ENCODE peak calls at places on chromosome 22, in eight cellular contexts. One of them, this sample, is unnamed.

GRCh38 chr22:31630331-31631329 is 31.4 kb downstream of the PISD start:
- DNase-seq in transverse colon: peak
- DNase-seq in SJSA1: peak
- DNase-seq in trophoblast cell: peak
- DNase-seq in stomach: peak
- DNase-seq in heart left ventricle: peak
- DNase-seq in upper lobe of right lung: peak
- DNase-seq in naive thymus-derived CD4-positive, alpha-beta T cell: peak
- DNase-seq in this sample: peak

GRCh38 chr22:24305260-24305692 is 34.6 kb downstream of the SPECC1L start:
- DNase-seq in transverse colon: no peak
- DNase-seq in SJSA1: no peak
- DNase-seq in trophoblast cell: no peak
- DNase-seq in stomach: no peak
- DNase-seq in heart left ventricle: no peak
- DNase-seq in upper lobe of right lung: no peak
- DNase-seq in naive thymus-derived CD4-positive, alpha-beta T cell: no peak
- DNase-seq in this sample: no peak

GRCh38 chr22:31556627-31557203 is 60.4 kb downstream of the SFI1 start:
- DNase-seq in transverse colon: no peak
- DNase-seq in SJSA1: no peak
- DNase-seq in trophoblast cell: no peak
- DNase-seq in stomach: no peak
- DNase-seq in heart left ventricle: no peak
- DNase-seq in upper lobe of right lung: no peak
- DNase-seq in naive thymus-derived CD4-positive, alpha-beta T cell: no peak
- DNase-seq in this sample: no peak

GRCh38 chr22:31332010-31332409 is 14.1 kb downstream of the PATZ1 start:
- DNase-seq in transverse colon: no peak
- DNase-seq in SJSA1: no peak
- DNase-seq in trophoblast cell: no peak
- DNase-seq in stomach: no peak
- DNase-seq in heart left ventricle: no peak
- DNase-seq in upper lobe of right lung: no peak
- DNase-seq in naive thymus-derived CD4-positive, alpha-beta T cell: no peak
- DNase-seq in this sample: no peak

GRCh38 chr22:35219012-35219411 is 38.3 kb upstream of the HMGXB4 start:
- DNase-seq in transverse colon: no peak
- DNase-seq in SJSA1: no peak
- DNase-seq in trophoblast cell: peak
- DNase-seq in stomach: no peak
- DNase-seq in heart left ventricle: no peak
- DNase-seq in upper lobe of right lung: no peak
- DNase-seq in naive thymus-derived CD4-positive, alpha-beta T cell: no peak
- DNase-seq in this sample: no peak

GRCh38 chr22:27128461-27129080 is 471.2 kb downstream of the MIAT start:
- DNase-seq in transverse colon: no peak
- DNase-seq in SJSA1: no peak
- DNase-seq in trophoblast cell: no peak
- DNase-seq in stomach: no peak
- DNase-seq in heart left ventricle: no peak
- DNase-seq in upper lobe of right lung: no peak
- DNase-seq in naive thymus-derived CD4-positive, alpha-beta T cell: no peak
- DNase-seq in this sample: no peak

GRCh38 chr22:27153386-27153785 is 496.0 kb downstream of the MIAT start:
- DNase-seq in transverse colon: no peak
- DNase-seq in SJSA1: no peak
- DNase-seq in trophoblast cell: no peak
- DNase-seq in stomach: no peak
- DNase-seq in heart left ventricle: no peak
- DNase-seq in upper lobe of right lung: no peak
- DNase-seq in naive thymus-derived CD4-positive, alpha-beta T cell: no peak
- DNase-seq in this sample: no peak

GRCh38 chr22:31243339-31244043 is 31.4 kb downstream of the LIMK2 start:
- DNase-seq in transverse colon: no peak
- DNase-seq in SJSA1: peak
- DNase-seq in trophoblast cell: peak
- DNase-seq in stomach: no peak
- DNase-seq in heart left ventricle: no peak
- DNase-seq in upper lobe of right lung: no peak
- DNase-seq in naive thymus-derived CD4-positive, alpha-beta T cell: no peak
- DNase-seq in this sample: no peak

GRCh38 chr22:30219049-30219448 is 27.5 kb downstream of the LIF start:
- DNase-seq in transverse colon: no peak
- DNase-seq in SJSA1: no peak
- DNase-seq in trophoblast cell: peak
- DNase-seq in stomach: no peak
- DNase-seq in heart left ventricle: no peak
- DNase-seq in upper lobe of right lung: no peak
- DNase-seq in naive thymus-derived CD4-positive, alpha-beta T cell: no peak
- DNase-seq in this sample: no peak

GRCh38 chr22:44286673-44287072 is 26.1 kb downstream of the SHISAL1 start:
- DNase-seq in transverse colon: no peak
- DNase-seq in SJSA1: no peak
- DNase-seq in trophoblast cell: no peak
- DNase-seq in stomach: no peak
- DNase-seq in heart left ventricle: peak
- DNase-seq in upper lobe of right lung: no peak
- DNase-seq in naive thymus-derived CD4-positive, alpha-beta T cell: no peak
- DNase-seq in this sample: no peak

GRCh38 chr22:19105867-19106802 is 16.1 kb downstream of the DGCR2 start:
- DNase-seq in transverse colon: no peak
- DNase-seq in SJSA1: no peak
- DNase-seq in trophoblast cell: no peak
- DNase-seq in stomach: no peak
- DNase-seq in heart left ventricle: no peak
- DNase-seq in upper lobe of right lung: peak
- DNase-seq in naive thymus-derived CD4-positive, alpha-beta T cell: peak
- DNase-seq in this sample: no peak

GRCh38 chr22:48704335-48704734 is 1123.3 kb downstream of the BRD1 start:
- DNase-seq in transverse colon: no peak
- DNase-seq in SJSA1: no peak
- DNase-seq in trophoblast cell: no peak
- DNase-seq in stomach: no peak
- DNase-seq in heart left ventricle: no peak
- DNase-seq in upper lobe of right lung: peak
- DNase-seq in naive thymus-derived CD4-positive, alpha-beta T cell: no peak
- DNase-seq in this sample: no peak

GRCh38 chr22:32123657-32124056 is 35.4 kb downstream of the C22orf42 start:
- DNase-seq in transverse colon: no peak
- DNase-seq in SJSA1: no peak
- DNase-seq in trophoblast cell: no peak
- DNase-seq in stomach: no peak
- DNase-seq in heart left ventricle: no peak
- DNase-seq in upper lobe of right lung: no peak
- DNase-seq in naive thymus-derived CD4-positive, alpha-beta T cell: no peak
- DNase-seq in this sample: no peak

GRCh38 chr22:46104170-46104880 is 46.0 kb upstream of the PPARA start:
- DNase-seq in transverse colon: no peak
- DNase-seq in SJSA1: no peak
- DNase-seq in trophoblast cell: no peak
- DNase-seq in stomach: peak
- DNase-seq in heart left ventricle: peak
- DNase-seq in upper lobe of right lung: no peak
- DNase-seq in naive thymus-derived CD4-positive, alpha-beta T cell: no peak
- DNase-seq in this sample: no peak

GRCh38 chr22:12601870-12602779 is 2925.9 kb upstream of the OR11H1 start:
- DNase-seq in transverse colon: no peak
- DNase-seq in SJSA1: no peak
- DNase-seq in trophoblast cell: peak
- DNase-seq in stomach: peak
- DNase-seq in heart left ventricle: peak
- DNase-seq in upper lobe of right lung: peak
- DNase-seq in naive thymus-derived CD4-positive, alpha-beta T cell: no peak
- DNase-seq in this sample: no peak

GRCh38 chr22:47325249-47325648 is 562.8 kb downstream of the TBC1D22A start:
- DNase-seq in transverse colon: no peak
- DNase-seq in SJSA1: no peak
- DNase-seq in trophoblast cell: no peak
- DNase-seq in stomach: no peak
- DNase-seq in heart left ventricle: no peak
- DNase-seq in upper lobe of right lung: no peak
- DNase-seq in naive thymus-derived CD4-positive, alpha-beta T cell: no peak
- DNase-seq in this sample: no peak

GRCh38 chr22:47329727-47330653 is 567.5 kb downstream of the TBC1D22A start:
- DNase-seq in transverse colon: no peak
- DNase-seq in SJSA1: no peak
- DNase-seq in trophoblast cell: no peak
- DNase-seq in stomach: no peak
- DNase-seq in heart left ventricle: no peak
- DNase-seq in upper lobe of right lung: no peak
- DNase-seq in naive thymus-derived CD4-positive, alpha-beta T cell: no peak
- DNase-seq in this sample: no peak

GRCh38 chr22:47327241-47327640 is 564.8 kb downstream of the TBC1D22A start:
- DNase-seq in transverse colon: no peak
- DNase-seq in SJSA1: no peak
- DNase-seq in trophoblast cell: no peak
- DNase-seq in stomach: no peak
- DNase-seq in heart left ventricle: no peak
- DNase-seq in upper lobe of right lung: no peak
- DNase-seq in naive thymus-derived CD4-positive, alpha-beta T cell: no peak
- DNase-seq in this sample: no peak

GRCh38 chr22:47331750-47332149 is 569.3 kb downstream of the TBC1D22A start:
- DNase-seq in transverse colon: no peak
- DNase-seq in SJSA1: no peak
- DNase-seq in trophoblast cell: no peak
- DNase-seq in stomach: no peak
- DNase-seq in heart left ventricle: no peak
- DNase-seq in upper lobe of right lung: no peak
- DNase-seq in naive thymus-derived CD4-positive, alpha-beta T cell: no peak
- DNase-seq in this sample: no peak

DNA sequence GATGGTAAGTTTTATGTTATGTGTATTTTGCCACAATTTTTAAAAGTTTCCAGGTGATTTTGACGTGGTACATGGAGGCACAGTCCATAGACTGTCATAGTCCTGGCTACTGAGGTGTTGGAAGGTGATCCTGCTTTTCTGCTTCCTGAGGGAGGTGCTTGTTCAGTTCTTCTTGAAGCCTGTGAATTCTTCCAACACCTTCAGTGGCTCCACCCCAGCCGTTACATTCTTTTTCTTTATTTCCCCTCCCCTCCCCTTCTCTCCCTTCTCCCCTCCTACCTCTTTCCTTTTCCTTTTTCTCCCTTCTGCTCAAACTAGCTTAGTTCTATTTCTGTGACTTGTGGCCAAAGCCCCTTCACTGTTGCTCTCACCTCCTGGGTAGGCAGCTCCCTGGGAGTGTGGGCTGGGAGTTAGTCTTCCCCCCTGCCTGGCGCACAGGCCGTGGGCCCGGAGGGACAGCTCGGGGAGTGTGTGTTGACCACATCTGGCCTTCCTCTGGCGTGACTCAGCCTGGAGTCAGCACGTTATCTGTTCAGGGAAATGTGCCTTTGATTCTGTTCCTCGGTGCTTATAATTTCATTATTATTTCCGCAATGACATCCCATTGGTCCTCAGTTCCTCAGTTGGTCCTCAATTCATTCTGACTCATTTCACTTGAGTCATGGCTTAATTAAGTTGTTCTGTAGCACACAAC is 566.2 kb downstream of the TBC1D22A start:
- DNase-seq in transverse colon: no peak
- DNase-seq in SJSA1: peak
- DNase-seq in trophoblast cell: no peak
- DNase-seq in stomach: no peak
- DNase-seq in heart left ventricle: peak
- DNase-seq in upper lobe of right lung: no peak
- DNase-seq in naive thymus-derived CD4-positive, alpha-beta T cell: no peak
- DNase-seq in this sample: no peak
- H3K27ac ChIP-seq in transverse colon: no peak
- H3K27ac ChIP-seq in SJSA1: peak
- H3K27ac ChIP-seq in trophoblast cell: no peak
- H3K27ac ChIP-seq in stomach: no peak
- H3K27ac ChIP-seq in heart left ventricle: no peak
- H3K27ac ChIP-seq in upper lobe of right lung: no peak
- H3K27ac ChIP-seq in naive thymus-derived CD4-positive, alpha-beta T cell: no peak
- H3K27ac ChIP-seq in this sample: no peak

GRCh38 chr22:36809351-36809750 is 7.5 kb downstream of the PVALB start:
- DNase-seq in transverse colon: no peak
- DNase-seq in SJSA1: no peak
- DNase-seq in trophoblast cell: no peak
- DNase-seq in stomach: no peak
- DNase-seq in heart left ventricle: no peak
- DNase-seq in upper lobe of right lung: no peak
- DNase-seq in naive thymus-derived CD4-positive, alpha-beta T cell: no peak
- DNase-seq in this sample: no peak

GRCh38 chr22:36803358-36803757 is 13.5 kb downstream of the PVALB start:
- DNase-seq in transverse colon: no peak
- DNase-seq in SJSA1: no peak
- DNase-seq in trophoblast cell: no peak
- DNase-seq in stomach: no peak
- DNase-seq in heart left ventricle: no peak
- DNase-seq in upper lobe of right lung: no peak
- DNase-seq in naive thymus-derived CD4-positive, alpha-beta T cell: no peak
- DNase-seq in this sample: no peak

GRCh38 chr22:36807627-36808026 is 9.2 kb downstream of the PVALB start:
- DNase-seq in transverse colon: no peak
- DNase-seq in SJSA1: no peak
- DNase-seq in trophoblast cell: no peak
- DNase-seq in stomach: no peak
- DNase-seq in heart left ventricle: no peak
- DNase-seq in upper lobe of right lung: no peak
- DNase-seq in naive thymus-derived CD4-positive, alpha-beta T cell: no peak
- DNase-seq in this sample: no peak

GRCh38 chr22:36808611-36809344 is 8.1 kb downstream of the PVALB start:
- DNase-seq in transverse colon: no peak
- DNase-seq in SJSA1: no peak
- DNase-seq in trophoblast cell: no peak
- DNase-seq in stomach: no peak
- DNase-seq in heart left ventricle: no peak
- DNase-seq in upper lobe of right lung: no peak
- DNase-seq in naive thymus-derived CD4-positive, alpha-beta T cell: no peak
- DNase-seq in this sample: no peak

GRCh38 chr22:36806824-36807223 is 10.0 kb downstream of the PVALB start:
- DNase-seq in transverse colon: no peak
- DNase-seq in SJSA1: no peak
- DNase-seq in trophoblast cell: no peak
- DNase-seq in stomach: no peak
- DNase-seq in heart left ventricle: no peak
- DNase-seq in upper lobe of right lung: no peak
- DNase-seq in naive thymus-derived CD4-positive, alpha-beta T cell: no peak
- DNase-seq in this sample: no peak
- H3K4me3 ChIP-seq in transverse colon: no peak
- H3K4me3 ChIP-seq in SJSA1: no peak
- H3K4me3 ChIP-seq in trophoblast cell: no peak
- H3K4me3 ChIP-seq in stomach: no peak
- H3K4me3 ChIP-seq in heart left ventricle: no peak
- H3K4me3 ChIP-seq in upper lobe of right lung: no peak
- H3K4me3 ChIP-seq in naive thymus-derived CD4-positive, alpha-beta T cell: no peak
- H3K4me3 ChIP-seq in this sample: no peak

GRCh38 chr22:37183432-37184379 is 4.3 kb downstream of the C1QTNF6 start:
- DNase-seq in transverse colon: no peak
- DNase-seq in SJSA1: no peak
- DNase-seq in trophoblast cell: peak
- DNase-seq in stomach: no peak
- DNase-seq in heart left ventricle: no peak
- DNase-seq in upper lobe of right lung: peak
- DNase-seq in naive thymus-derived CD4-positive, alpha-beta T cell: no peak
- DNase-seq in this sample: no peak
- H3K27ac ChIP-seq in transverse colon: no peak
- H3K27ac ChIP-seq in SJSA1: no peak
- H3K27ac ChIP-seq in trophoblast cell: no peak
- H3K27ac ChIP-seq in stomach: no peak
- H3K27ac ChIP-seq in heart left ventricle: no peak
- H3K27ac ChIP-seq in upper lobe of right lung: peak
- H3K27ac ChIP-seq in naive thymus-derived CD4-positive, alpha-beta T cell: no peak
- H3K27ac ChIP-seq in this sample: no peak

GRCh38 chr22:50118557-50119168 is 28.9 kb downstream of the MOV10L1 start:
- DNase-seq in transverse colon: peak
- DNase-seq in SJSA1: peak
- DNase-seq in trophoblast cell: no peak
- DNase-seq in stomach: no peak
- DNase-seq in heart left ventricle: peak
- DNase-seq in upper lobe of right lung: no peak
- DNase-seq in naive thymus-derived CD4-positive, alpha-beta T cell: no peak
- DNase-seq in this sample: no peak
- H3K4me3 ChIP-seq in transverse colon: no peak
- H3K4me3 ChIP-seq in SJSA1: no peak
- H3K4me3 ChIP-seq in trophoblast cell: no peak
- H3K4me3 ChIP-seq in stomach: no peak
- H3K4me3 ChIP-seq in heart left ventricle: no peak
- H3K4me3 ChIP-seq in upper lobe of right lung: no peak
- H3K4me3 ChIP-seq in naive thymus-derived CD4-positive, alpha-beta T cell: no peak
- H3K4me3 ChIP-seq in this sample: no peak